ENCODE peak calls at places on chromosomes 3 and 15, in seven cellular contexts. L, P, V, O, E, Q and U are unnamed samples.

GRCh38 chr3:120181632-120182031 is 87.4 kb upstream of the GSK3B start:
- DNase-seq in Q (no peak), P (no peak), O (no peak), L (no peak), E (no peak), V (no peak), U (no peak)

GRCh38 chr3:149042766-149043386 is 43.5 kb downstream of the HLTF start:
- DNase-seq in P (no peak), O (no peak), L (no peak), V (no peak), E (no peak), Q (no peak), U (no peak)

GRCh38 chr3:56469141-56469540 is 874 bp upstream of the ERC2 start:
- DNase-seq in O (no peak), P (no peak), E (no peak), L (no peak), Q (no peak), V (no peak), U (no peak)

GRCh38 chr15:69037977-69038376 is 23.5 kb downstream of the NOX5 start:
- DNase-seq in P (no peak), E (no peak), O (no peak), L (no peak), Q (no peak), V (no peak), U (no peak)

GRCh38 chr3:194880940-194881925 is 195.6 kb downstream of the FAM43A start:
- DNase-seq in V (no peak), P (peak; percentile 34), E (no peak), O (no peak), L (no peak), Q (peak; percentile 64), U (no peak)

GRCh38 chr3:142586803-142587406 is 8.4 kb upstream of the ATR start:
- DNase-seq in P (peak; percentile 24), Q (peak; percentile 88), O (no peak), V (peak; percentile 61), E (peak; percentile 59), L (no peak), U (no peak)

GRCh38 chr15:31279221-31280036 is 47.2 kb upstream of the KLF13 start:
- DNase-seq in E (peak; percentile 24), V (no peak), L (no peak), O (no peak), P (peak; percentile 11), Q (no peak), U (no peak)

GRCh38 chr3:45003859-45004258 is 22.2 kb upstream of the CLEC3B start:
- DNase-seq in V (no peak), Q (no peak), O (no peak), E (no peak), P (no peak), L (no peak), U (no peak)

GRCh38 chr15:49215768-49216739 is 46.0 kb downstream of the GALK2 start:
- DNase-seq in O (peak; percentile 56), Q (no peak), E (no peak), P (peak; percentile 11), L (no peak), V (no peak), U (no peak)

GRCh38 chr3:163315786-163316185 is 1762.5 kb downstream of the SI start:
- DNase-seq in E (no peak), Q (no peak), O (no peak), P (no peak), V (no peak), L (no peak), U (no peak)

GRCh38 chr15:73866481-73866880 is 6.9 kb upstream of the TBC1D21 start:
- DNase-seq in V (no peak), P (no peak), Q (no peak), L (no peak), E (no peak), O (no peak), U (no peak)
- H3K27me3 ChIP-seq in V (no peaks in the 10 kb centered on the region), P (peaks cover 67% of the 10 kb centered on the region), Q (peaks cover 5% of the 10 kb centered on the region), L (peaks cover 81% of the 10 kb centered on the region), E (no peaks in the 10 kb centered on the region), O (no peaks in the 10 kb centered on the region), U (no peaks in the 10 kb centered on the region)

GRCh38 chr15:82060817-82061216 is 15.0 kb upstream of the MEX3B start:
- DNase-seq in P (no peak), V (no peak), Q (no peak), O (no peak), L (no peak), E (no peak), U (no peak)

GRCh38 chr15:82062479-82062878 is 16.7 kb upstream of the MEX3B start:
- DNase-seq in Q (no peak), P (no peak), E (no peak), O (no peak), L (no peak), V (no peak), U (no peak)

GRCh38 chr15:82066455-82066854 is 20.6 kb upstream of the MEX3B start:
- DNase-seq in P (no peak), Q (no peak), V (no peak), L (no peak), E (no peak), O (no peak), U (no peak)

GRCh38 chr15:82063055-82063454 is 17.2 kb upstream of the MEX3B start:
- DNase-seq in V (no peak), L (no peak), E (no peak), P (no peak), Q (no peak), O (no peak), U (no peak)

GRCh38 chr15:82064824-82065223 is 19.0 kb upstream of the MEX3B start:
- DNase-seq in Q (no peak), V (no peak), E (no peak), L (no peak), O (no peak), P (no peak), U (no peak)
- H3K27me3 ChIP-seq in Q (peaks cover 34% of the 10 kb centered on the region), V (peaks cover 6% of the 10 kb centered on the region), E (peaks cover 3% of the 10 kb centered on the region), L (peaks cover 56% of the 10 kb centered on the region), O (peaks cover 65% of the 10 kb centered on the region), P (peaks cover 43% of the 10 kb centered on the region), U (no peaks in the 10 kb centered on the region)

GRCh38 chr3:169152319-169152718 is 511.2 kb downstream of the MECOM start:
- DNase-seq in E (peak; percentile 46), L (no peak), P (no peak), V (no peak), O (no peak), Q (no peak), U (no peak)
- H3K27me3 ChIP-seq in E (no peaks in the 10 kb centered on the region), L (peaks cover 32% of the 10 kb centered on the region), P (peaks cover 26% of the 10 kb centered on the region), V (peaks cover 5% of the 10 kb centered on the region), O (peaks cover 39% of the 10 kb centered on the region), Q (peaks cover 9% of the 10 kb centered on the region), U (peaks cover 16% of the 10 kb centered on the region)

GRCh38 chr3:40096561-40097506 is 212.7 kb upstream of the EIF1B start:
- DNase-seq in E (no peak), V (no peak), L (no peak), O (no peak), Q (no peak), P (no peak), U (no peak)
- H3K27me3 ChIP-seq in E (no peaks in the 10 kb centered on the region), V (no peaks in the 10 kb centered on the region), L (no peaks in the 10 kb centered on the region), O (no peaks in the 10 kb centered on the region), Q (no peaks in the 10 kb centered on the region), P (no peaks in the 10 kb centered on the region), U (no peaks in the 10 kb centered on the region)

GRCh38 chr15:89364341-89364740 is 29.7 kb upstream of the POLG start:
- DNase-seq in L (no peak), P (peak; percentile 19), Q (no peak), O (no peak), E (no peak), V (no peak), U (no peak)

GRCh38 chr15:89366656-89367393 is 32.2 kb upstream of the POLG start:
- DNase-seq in L (no peak), Q (no peak), V (no peak), E (no peak), O (no peak), P (no peak), U (no peak)

GRCh38 chr15:89363770-89364169 is 29.1 kb upstream of the POLG start:
- DNase-seq in V (no peak), P (no peak), Q (no peak), L (no peak), E (no peak), O (no peak), U (no peak)

GRCh38 chr15:89364741-89365450 is 30.3 kb upstream of the POLG start:
- DNase-seq in O (no peak), P (no peak), Q (no peak), L (no peak), E (no peak), V (no peak), U (no peak)

DNA sequence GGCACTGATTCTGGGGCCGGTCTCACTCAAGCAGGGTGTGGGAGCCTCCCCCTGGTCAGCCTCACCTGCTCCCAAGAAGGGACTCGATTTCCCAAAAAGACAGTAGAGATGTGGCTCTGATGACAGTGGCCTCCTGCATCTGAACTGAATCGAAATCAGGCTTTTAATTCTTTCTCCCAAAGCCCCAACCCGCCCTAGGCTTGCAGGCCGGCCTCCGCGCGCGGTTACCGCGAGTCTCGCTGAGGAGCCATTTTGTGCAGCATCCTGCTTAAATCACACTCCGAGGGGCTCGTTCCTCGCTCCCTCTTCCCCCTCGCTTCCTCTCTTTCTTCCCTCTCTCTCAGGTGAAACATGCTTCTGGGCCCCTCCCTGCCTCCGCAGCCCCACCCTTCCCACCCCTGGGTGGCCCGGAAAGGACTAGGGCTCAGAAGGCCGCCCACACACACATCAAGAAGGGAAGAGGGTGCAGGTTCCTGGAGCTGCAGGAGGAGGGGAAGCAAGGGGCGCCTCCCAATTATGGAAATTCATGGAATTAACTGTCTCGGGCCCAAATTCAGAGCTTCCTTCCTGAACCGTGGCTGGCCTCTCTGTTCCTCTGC is 30.9 kb upstream of the POLG start:
- DNase-seq in P (no peak), E (no peak), O (no peak), L (no peak), V (no peak), Q (no peak), U (no peak)
- H3K27me3 ChIP-seq in P (peaks cover 100% of the 10 kb centered on the region), E (peaks cover 98% of the 10 kb centered on the region), O (peaks cover 100% of the 10 kb centered on the region), L (peaks cover 100% of the 10 kb centered on the region), V (peaks cover 98% of the 10 kb centered on the region), Q (peaks cover 99% of the 10 kb centered on the region), U (peaks cover 64% of the 10 kb centered on the region)

GRCh38 chr3:124296416-124296815 is 304.5 kb upstream of the ROPN1 start:
- DNase-seq in E (no peak), L (no peak), P (no peak), Q (no peak), V (no peak), O (no peak), U (no peak)

GRCh38 chr3:124300416-124300815 is 308.5 kb upstream of the ROPN1 start:
- DNase-seq in O (no peak), V (no peak), P (no peak), E (no peak), L (no peak), Q (no peak), U (no peak)

GRCh38 chr3:124299831-124300230 is 307.9 kb upstream of the ROPN1 start:
- DNase-seq in L (no peak), P (no peak), O (no peak), E (no peak), Q (no peak), V (no peak), U (no peak)

GRCh38 chr3:124297062-124297980 is 305.4 kb upstream of the ROPN1 start:
- DNase-seq in V (no peak), P (no peak), O (no peak), L (no peak), Q (no peak), E (no peak), U (no peak)

DNA sequence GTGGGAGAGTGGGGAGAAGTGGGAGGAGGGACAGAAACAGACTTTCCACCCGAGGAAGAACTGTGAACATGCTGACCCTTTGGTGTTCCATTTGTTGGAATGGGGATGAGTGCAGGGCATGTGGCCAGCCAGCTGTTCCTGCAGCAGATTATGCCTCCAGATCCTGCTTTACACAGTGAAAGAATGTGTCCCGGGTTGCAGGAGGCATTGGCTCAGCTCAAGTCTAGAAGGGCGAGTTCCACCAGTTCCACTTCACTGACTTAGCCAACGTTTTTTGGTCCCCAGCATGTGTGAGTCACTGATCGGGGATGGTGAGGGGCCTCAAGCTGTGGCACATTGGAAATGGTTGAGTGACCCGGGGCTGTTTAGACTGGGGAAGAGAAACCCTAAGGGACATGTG is 307.0 kb upstream of the ROPN1 start:
- DNase-seq in E (no peak), L (no peak), P (no peak), Q (no peak), O (no peak), V (no peak), U (no peak)
- H3K27me3 ChIP-seq in E (no peaks in the 10 kb centered on the region), L (no peaks in the 10 kb centered on the region), P (no peaks in the 10 kb centered on the region), Q (no peaks in the 10 kb centered on the region), O (no peaks in the 10 kb centered on the region), V (no peaks in the 10 kb centered on the region), U (no peaks in the 10 kb centered on the region)